ENCODE peak calls at places on chromosome 15, in eight cellular contexts. One of them, this sample, is unnamed.

GRCh38 chr15:45715528-45715927 is 80.7 kb downstream of the SQOR start:
- DNase-seq in brain microvascular endothelial cell: no peak
- DNase-seq in retinal pigment epithelial cell: no peak
- DNase-seq in ovary: no peak
- DNase-seq in thoracic aorta: no peak
- DNase-seq in cardiac fibroblast: peak
- DNase-seq in endodermal cell: no peak
- DNase-seq in foreskin fibroblast: no peak
- DNase-seq in this sample: no peak

GRCh38 chr15:75672111-75672602 is 24.4 kb downstream of the SNX33 start:
- DNase-seq in ovary: no peak
- DNase-seq in cardiac fibroblast: no peak
- DNase-seq in thoracic aorta: no peak
- DNase-seq in retinal pigment epithelial cell: no peak
- DNase-seq in foreskin fibroblast: peak
- DNase-seq in endodermal cell: peak
- DNase-seq in brain microvascular endothelial cell: no peak
- DNase-seq in this sample: no peak

GRCh38 chr15:25568751-25569150 is 129.9 kb upstream of the UBE3A start:
- DNase-seq in cardiac fibroblast: no peak
- DNase-seq in ovary: no peak
- DNase-seq in endodermal cell: no peak
- DNase-seq in foreskin fibroblast: no peak
- DNase-seq in thoracic aorta: peak
- DNase-seq in brain microvascular endothelial cell: no peak
- DNase-seq in retinal pigment epithelial cell: no peak
- DNase-seq in this sample: no peak

GRCh38 chr15:48868549-48868948 is 9.4 kb upstream of the EID1 start:
- DNase-seq in endodermal cell: no peak
- DNase-seq in ovary: no peak
- DNase-seq in retinal pigment epithelial cell: peak
- DNase-seq in thoracic aorta: no peak
- DNase-seq in foreskin fibroblast: peak
- DNase-seq in cardiac fibroblast: peak
- DNase-seq in brain microvascular endothelial cell: peak
- DNase-seq in this sample: no peak

GRCh38 chr15:88080616-88081015 is 175.9 kb downstream of the NTRK3 start:
- DNase-seq in ovary: no peak
- DNase-seq in retinal pigment epithelial cell: no peak
- DNase-seq in foreskin fibroblast: no peak
- DNase-seq in endodermal cell: no peak
- DNase-seq in brain microvascular endothelial cell: no peak
- DNase-seq in thoracic aorta: no peak
- DNase-seq in cardiac fibroblast: no peak
- DNase-seq in this sample: no peak

GRCh38 chr15:78265752-78266224 is 1.4 kb downstream of the DNAJA4 start:
- DNase-seq in thoracic aorta: peak
- DNase-seq in cardiac fibroblast: peak
- DNase-seq in foreskin fibroblast: no peak
- DNase-seq in ovary: no peak
- DNase-seq in retinal pigment epithelial cell: peak
- DNase-seq in brain microvascular endothelial cell: peak
- DNase-seq in endodermal cell: no peak
- DNase-seq in this sample: no peak

GRCh38 chr15:89576417-89576773 is 1.1 kb downstream of the TICRR start:
- DNase-seq in endodermal cell: no peak
- DNase-seq in foreskin fibroblast: peak
- DNase-seq in cardiac fibroblast: peak
- DNase-seq in ovary: no peak
- DNase-seq in thoracic aorta: no peak
- DNase-seq in brain microvascular endothelial cell: no peak
- DNase-seq in retinal pigment epithelial cell: no peak
- DNase-seq in this sample: peak

GRCh38 chr15:70376929-70377691 is 279.4 kb upstream of the TLE3 start:
- DNase-seq in foreskin fibroblast: peak
- DNase-seq in endodermal cell: peak
- DNase-seq in ovary: peak
- DNase-seq in cardiac fibroblast: peak
- DNase-seq in thoracic aorta: no peak
- DNase-seq in retinal pigment epithelial cell: no peak
- DNase-seq in brain microvascular endothelial cell: peak
- DNase-seq in this sample: no peak

GRCh38 chr15:52620496-52620895 is 51.7 kb upstream of the ARPP19 start:
- DNase-seq in thoracic aorta: no peak
- DNase-seq in foreskin fibroblast: no peak
- DNase-seq in retinal pigment epithelial cell: no peak
- DNase-seq in brain microvascular endothelial cell: no peak
- DNase-seq in endodermal cell: no peak
- DNase-seq in ovary: no peak
- DNase-seq in cardiac fibroblast: no peak
- DNase-seq in this sample: no peak

GRCh38 chr15:100434038-100434437 is 92.3 kb upstream of the ADAMTS17 start:
- DNase-seq in endodermal cell: no peak
- DNase-seq in brain microvascular endothelial cell: no peak
- DNase-seq in thoracic aorta: no peak
- DNase-seq in foreskin fibroblast: no peak
- DNase-seq in cardiac fibroblast: no peak
- DNase-seq in ovary: no peak
- DNase-seq in retinal pigment epithelial cell: no peak
- DNase-seq in this sample: no peak

GRCh38 chr15:81155375-81156218 is 21.5 kb downstream of the CFAP161 start:
- DNase-seq in foreskin fibroblast: peak
- DNase-seq in retinal pigment epithelial cell: no peak
- DNase-seq in thoracic aorta: no peak
- DNase-seq in ovary: peak
- DNase-seq in endodermal cell: peak
- DNase-seq in cardiac fibroblast: peak
- DNase-seq in brain microvascular endothelial cell: peak
- DNase-seq in this sample: peak

GRCh38 chr15:88911766-88912118 is 1.4 kb downstream of the MFGE8 start:
- DNase-seq in brain microvascular endothelial cell: no peak
- DNase-seq in ovary: no peak
- DNase-seq in foreskin fibroblast: no peak
- DNase-seq in retinal pigment epithelial cell: peak
- DNase-seq in cardiac fibroblast: peak
- DNase-seq in thoracic aorta: no peak
- DNase-seq in endodermal cell: peak
- DNase-seq in this sample: no peak

GRCh38 chr15:27412413-27412812 is 441.4 kb downstream of the GABRG3 start:
- DNase-seq in thoracic aorta: no peak
- DNase-seq in brain microvascular endothelial cell: no peak
- DNase-seq in foreskin fibroblast: no peak
- DNase-seq in cardiac fibroblast: no peak
- DNase-seq in ovary: no peak
- DNase-seq in retinal pigment epithelial cell: no peak
- DNase-seq in endodermal cell: peak
- DNase-seq in this sample: no peak

DNA sequence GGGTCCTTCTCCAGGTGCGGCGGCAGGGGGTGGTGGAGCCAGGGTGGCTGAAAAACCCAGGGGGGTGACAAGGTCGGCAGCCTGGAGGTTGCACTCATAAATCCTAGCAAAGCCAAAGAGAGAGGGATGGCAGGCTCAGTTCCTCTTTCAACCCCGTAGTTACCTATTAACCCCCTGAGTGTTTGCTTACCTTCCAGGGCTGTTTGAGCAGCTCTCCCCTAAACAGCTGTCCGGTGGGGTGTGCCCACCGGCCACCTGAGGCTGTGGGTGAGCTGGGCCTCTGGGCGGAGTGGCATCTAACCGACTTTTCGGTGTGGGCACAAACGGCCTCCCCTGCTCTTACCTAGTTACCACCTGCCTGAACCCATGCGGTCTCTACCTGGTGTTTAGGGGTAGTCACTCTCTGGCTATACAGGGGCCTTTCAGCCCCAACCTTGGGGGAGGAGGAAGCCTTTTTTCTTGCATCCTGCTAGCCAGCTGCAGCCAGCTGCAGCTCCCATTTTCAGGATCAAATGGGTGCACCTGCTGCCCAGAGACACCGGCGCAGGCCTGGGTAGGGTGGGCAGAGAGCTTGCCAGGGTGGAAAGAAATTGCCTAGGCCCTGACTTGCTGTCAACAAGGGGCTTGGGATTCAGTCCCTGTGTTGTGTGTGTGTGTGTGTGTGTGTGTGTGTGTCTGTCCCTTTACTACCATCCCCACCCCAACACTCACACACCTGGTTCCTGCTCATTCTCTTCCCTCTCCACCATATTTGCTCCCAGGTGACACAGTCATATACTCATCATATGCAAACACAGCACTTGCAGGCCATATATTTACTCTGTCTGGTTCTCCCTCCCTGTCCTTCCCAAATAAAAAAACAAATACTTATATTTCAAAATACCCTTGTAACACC is 3.7 kb downstream of the DLL4 start:
- DNase-seq in foreskin fibroblast: no peak
- DNase-seq in endodermal cell: no peak
- DNase-seq in cardiac fibroblast: no peak
- DNase-seq in thoracic aorta: no peak
- DNase-seq in brain microvascular endothelial cell: no peak
- DNase-seq in ovary: no peak
- DNase-seq in retinal pigment epithelial cell: no peak
- DNase-seq in this sample: no peak
- H3K4me3 ChIP-seq in foreskin fibroblast: no peak
- H3K4me3 ChIP-seq in endodermal cell: no peak
- H3K4me3 ChIP-seq in cardiac fibroblast: no peak
- H3K4me3 ChIP-seq in thoracic aorta: no peak
- H3K4me3 ChIP-seq in brain microvascular endothelial cell: no peak
- H3K4me3 ChIP-seq in ovary: peak
- H3K4me3 ChIP-seq in retinal pigment epithelial cell: no peak
- H3K4me3 ChIP-seq in this sample: no peak

GRCh38 chr15:56428821-56429458 is 36.0 kb downstream of the MNS1 start:
- DNase-seq in thoracic aorta: no peak
- DNase-seq in foreskin fibroblast: peak
- DNase-seq in retinal pigment epithelial cell: no peak
- DNase-seq in cardiac fibroblast: peak
- DNase-seq in ovary: no peak
- DNase-seq in endodermal cell: no peak
- DNase-seq in brain microvascular endothelial cell: no peak
- DNase-seq in this sample: peak
- TF ChIP-seq CTCF in thoracic aorta: peak
- TF ChIP-seq CTCF in foreskin fibroblast: peak
- TF ChIP-seq CTCF in retinal pigment epithelial cell: peak
- TF ChIP-seq CTCF in cardiac fibroblast: peak
- TF ChIP-seq CTCF in ovary: no peak
- TF ChIP-seq CTCF in endodermal cell: peak
- TF ChIP-seq CTCF in brain microvascular endothelial cell: no peak
- TF ChIP-seq CTCF in this sample: peak

GRCh38 chr15:60752973-60753720 is 274.2 kb upstream of the ICE2 start:
- DNase-seq in foreskin fibroblast: no peak
- DNase-seq in retinal pigment epithelial cell: no peak
- DNase-seq in cardiac fibroblast: peak
- DNase-seq in brain microvascular endothelial cell: no peak
- DNase-seq in endodermal cell: no peak
- DNase-seq in ovary: no peak
- DNase-seq in thoracic aorta: no peak
- DNase-seq in this sample: no peak
- H3K4me3 ChIP-seq in foreskin fibroblast: no peak
- H3K4me3 ChIP-seq in retinal pigment epithelial cell: no peak
- H3K4me3 ChIP-seq in cardiac fibroblast: no peak
- H3K4me3 ChIP-seq in brain microvascular endothelial cell: no peak
- H3K4me3 ChIP-seq in endodermal cell: no peak
- H3K4me3 ChIP-seq in ovary: no peak
- H3K4me3 ChIP-seq in thoracic aorta: peak
- H3K4me3 ChIP-seq in this sample: no peak

GRCh38 chr15:34126522-34126921 is 24.6 kb downstream of the PGBD4 start:
- DNase-seq in foreskin fibroblast: no peak
- DNase-seq in thoracic aorta: no peak
- DNase-seq in brain microvascular endothelial cell: no peak
- DNase-seq in ovary: no peak
- DNase-seq in endodermal cell: no peak
- DNase-seq in cardiac fibroblast: no peak
- DNase-seq in retinal pigment epithelial cell: no peak
- DNase-seq in this sample: no peak

GRCh38 chr15:34128898-34129297 is 27.0 kb downstream of the PGBD4 start:
- DNase-seq in ovary: no peak
- DNase-seq in foreskin fibroblast: no peak
- DNase-seq in endodermal cell: no peak
- DNase-seq in cardiac fibroblast: no peak
- DNase-seq in brain microvascular endothelial cell: no peak
- DNase-seq in retinal pigment epithelial cell: no peak
- DNase-seq in thoracic aorta: no peak
- DNase-seq in this sample: no peak

GRCh38 chr15:34122771-34123183 is 20.9 kb downstream of the PGBD4 start:
- DNase-seq in retinal pigment epithelial cell: peak
- DNase-seq in thoracic aorta: no peak
- DNase-seq in endodermal cell: no peak
- DNase-seq in foreskin fibroblast: peak
- DNase-seq in brain microvascular endothelial cell: peak
- DNase-seq in ovary: no peak
- DNase-seq in cardiac fibroblast: peak
- DNase-seq in this sample: no peak

GRCh38 chr15:34124656-34125055 is 22.8 kb downstream of the PGBD4 start:
- DNase-seq in thoracic aorta: no peak
- DNase-seq in brain microvascular endothelial cell: no peak
- DNase-seq in foreskin fibroblast: no peak
- DNase-seq in retinal pigment epithelial cell: no peak
- DNase-seq in ovary: no peak
- DNase-seq in endodermal cell: no peak
- DNase-seq in cardiac fibroblast: no peak
- DNase-seq in this sample: no peak

GRCh38 chr15:34125945-34126344 is 24.1 kb downstream of the PGBD4 start:
- DNase-seq in retinal pigment epithelial cell: no peak
- DNase-seq in ovary: no peak
- DNase-seq in endodermal cell: no peak
- DNase-seq in cardiac fibroblast: no peak
- DNase-seq in brain microvascular endothelial cell: no peak
- DNase-seq in foreskin fibroblast: no peak
- DNase-seq in thoracic aorta: no peak
- DNase-seq in this sample: no peak
- TF ChIP-seq CTCF in retinal pigment epithelial cell: no peak
- TF ChIP-seq CTCF in ovary: no peak
- TF ChIP-seq CTCF in endodermal cell: no peak
- TF ChIP-seq CTCF in cardiac fibroblast: no peak
- TF ChIP-seq CTCF in brain microvascular endothelial cell: no peak
- TF ChIP-seq CTCF in foreskin fibroblast: no peak
- TF ChIP-seq CTCF in thoracic aorta: no peak
- TF ChIP-seq CTCF in this sample: no peak

GRCh38 chr15:73797366-73798158 is 44.4 kb upstream of the INSYN1 start:
- DNase-seq in cardiac fibroblast: no peak
- DNase-seq in endodermal cell: no peak
- DNase-seq in retinal pigment epithelial cell: no peak
- DNase-seq in ovary: no peak
- DNase-seq in brain microvascular endothelial cell: no peak
- DNase-seq in thoracic aorta: no peak
- DNase-seq in foreskin fibroblast: no peak
- DNase-seq in this sample: no peak

GRCh38 chr15:73802336-73803105 is 49.4 kb upstream of the INSYN1 start:
- DNase-seq in thoracic aorta: peak
- DNase-seq in ovary: no peak
- DNase-seq in foreskin fibroblast: no peak
- DNase-seq in retinal pigment epithelial cell: no peak
- DNase-seq in brain microvascular endothelial cell: no peak
- DNase-seq in cardiac fibroblast: no peak
- DNase-seq in endodermal cell: no peak
- DNase-seq in this sample: no peak

GRCh38 chr15:73803806-73804205 is 50.7 kb upstream of the INSYN1 start:
- DNase-seq in cardiac fibroblast: no peak
- DNase-seq in retinal pigment epithelial cell: no peak
- DNase-seq in foreskin fibroblast: no peak
- DNase-seq in brain microvascular endothelial cell: no peak
- DNase-seq in endodermal cell: no peak
- DNase-seq in thoracic aorta: no peak
- DNase-seq in ovary: no peak
- DNase-seq in this sample: no peak

GRCh38 chr15:73799466-73799865 is 46.3 kb upstream of the INSYN1 start:
- DNase-seq in cardiac fibroblast: peak
- DNase-seq in foreskin fibroblast: no peak
- DNase-seq in thoracic aorta: no peak
- DNase-seq in endodermal cell: no peak
- DNase-seq in ovary: no peak
- DNase-seq in retinal pigment epithelial cell: no peak
- DNase-seq in brain microvascular endothelial cell: no peak
- DNase-seq in this sample: no peak

GRCh38 chr15:73800662-73801345 is 47.7 kb upstream of the INSYN1 start:
- DNase-seq in retinal pigment epithelial cell: no peak
- DNase-seq in cardiac fibroblast: peak
- DNase-seq in ovary: peak
- DNase-seq in endodermal cell: no peak
- DNase-seq in foreskin fibroblast: peak
- DNase-seq in brain microvascular endothelial cell: peak
- DNase-seq in thoracic aorta: peak
- DNase-seq in this sample: no peak
- H3K4me3 ChIP-seq in retinal pigment epithelial cell: no peak
- H3K4me3 ChIP-seq in cardiac fibroblast: peak
- H3K4me3 ChIP-seq in ovary: no peak
- H3K4me3 ChIP-seq in endodermal cell: no peak
- H3K4me3 ChIP-seq in foreskin fibroblast: no peak
- H3K4me3 ChIP-seq in brain microvascular endothelial cell: no peak
- H3K4me3 ChIP-seq in thoracic aorta: peak
- H3K4me3 ChIP-seq in this sample: no peak